ENCODE peak calls at places on chromosomes 12 and 14, in eight cellular contexts. Y, I, E, U, R, B, T and P are unnamed samples.

GRCh38 chr14:29390046-29390841 is 537.4 kb downstream of the PRKD1 start:
- DNase-seq in Y (no peak), I (no peak), E (peak; percentile 2), U (no peak), R (no peak), B (no peak), T (no peak), P (no peak)

GRCh38 chr14:76720382-76720813 is 40.9 kb upstream of the VASH1 start:
- DNase-seq in Y (no peak), I (peak; percentile 44), E (peak; percentile 85), U (no peak), R (peak; percentile 41), B (peak; percentile 92), T (no peak), P (peak; percentile 81)

GRCh38 chr14:74835607-74836250 is 40.2 kb downstream of the PROX2 start:
- DNase-seq in Y (no peak), I (no peak), E (no peak), U (no peak), R (no peak), B (no peak), T (no peak), P (no peak)

GRCh38 chr14:100819829-100820475 is 6.0 kb upstream of the MEG3 start:
- DNase-seq in Y (no peak), I (no peak), E (no peak), U (no peak), R (no peak), B (no peak), T (no peak), P (no peak)

GRCh38 chr12:90163975-90164374 is 455.3 kb upstream of the ATP2B1 start:
- DNase-seq in Y (no peak), I (no peak), E (no peak), U (no peak), R (no peak), B (no peak), T (peak; percentile 16), P (peak; percentile 3)

GRCh38 chr14:81219821-81220487 is 805 bp downstream of the GTF2A1 start:
- DNase-seq in Y (no peak), I (peak; percentile 43), E (peak; percentile 47), U (no peak), R (peak; percentile 41), B (peak; percentile 45), T (peak; percentile 24), P (peak; percentile 24)

GRCh38 chr12:104177663-104178501 is 37.7 kb upstream of the TXNRD1 start:
- DNase-seq in Y (peak; percentile 98), I (peak; percentile 38), E (peak; percentile 100), U (peak; percentile 61), R (peak; percentile 90), B (peak; percentile 71), T (peak; percentile 85), P (peak; percentile 98)

GRCh38 chr12:123807670-123808069 is 45.6 kb downstream of the DNAH10 start:
- DNase-seq in Y (no peak), I (no peak), E (peak; percentile 52), U (no peak), R (no peak), B (no peak), T (no peak), P (peak; percentile 28)

DNA sequence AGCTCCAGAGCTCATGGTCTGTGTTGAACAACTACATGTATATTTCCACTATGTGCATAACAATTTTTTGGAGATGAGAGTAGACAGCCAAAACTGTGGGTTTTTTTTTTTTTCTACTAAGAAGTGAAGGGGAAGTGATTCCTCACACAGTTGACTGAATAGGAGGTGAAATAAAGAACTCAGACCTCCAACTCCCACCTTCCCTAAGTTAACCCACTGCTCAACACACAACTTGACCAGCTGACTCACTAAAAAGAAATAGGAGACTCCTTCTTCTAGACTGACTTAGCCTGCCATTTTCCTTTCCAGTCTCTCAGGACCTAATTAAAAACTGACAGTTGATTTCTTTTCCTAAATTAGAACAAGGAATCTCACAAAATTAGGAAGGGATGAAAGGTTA is 1.7 kb downstream of the M6PR start:
- DNase-seq in Y (no peak), I (no peak), E (no peak), U (no peak), R (no peak), B (no peak), T (no peak), P (no peak)
- H3K4me3 ChIP-seq in Y (no peak overlapping the region), I (no peak overlapping the region), E (no peak overlapping the region), U (no peak overlapping the region), R (no peak overlapping the region), B (peak overlapping the region; percentile 78), T (peak overlapping the region; percentile 85), P (no peak overlapping the region)

DNA sequence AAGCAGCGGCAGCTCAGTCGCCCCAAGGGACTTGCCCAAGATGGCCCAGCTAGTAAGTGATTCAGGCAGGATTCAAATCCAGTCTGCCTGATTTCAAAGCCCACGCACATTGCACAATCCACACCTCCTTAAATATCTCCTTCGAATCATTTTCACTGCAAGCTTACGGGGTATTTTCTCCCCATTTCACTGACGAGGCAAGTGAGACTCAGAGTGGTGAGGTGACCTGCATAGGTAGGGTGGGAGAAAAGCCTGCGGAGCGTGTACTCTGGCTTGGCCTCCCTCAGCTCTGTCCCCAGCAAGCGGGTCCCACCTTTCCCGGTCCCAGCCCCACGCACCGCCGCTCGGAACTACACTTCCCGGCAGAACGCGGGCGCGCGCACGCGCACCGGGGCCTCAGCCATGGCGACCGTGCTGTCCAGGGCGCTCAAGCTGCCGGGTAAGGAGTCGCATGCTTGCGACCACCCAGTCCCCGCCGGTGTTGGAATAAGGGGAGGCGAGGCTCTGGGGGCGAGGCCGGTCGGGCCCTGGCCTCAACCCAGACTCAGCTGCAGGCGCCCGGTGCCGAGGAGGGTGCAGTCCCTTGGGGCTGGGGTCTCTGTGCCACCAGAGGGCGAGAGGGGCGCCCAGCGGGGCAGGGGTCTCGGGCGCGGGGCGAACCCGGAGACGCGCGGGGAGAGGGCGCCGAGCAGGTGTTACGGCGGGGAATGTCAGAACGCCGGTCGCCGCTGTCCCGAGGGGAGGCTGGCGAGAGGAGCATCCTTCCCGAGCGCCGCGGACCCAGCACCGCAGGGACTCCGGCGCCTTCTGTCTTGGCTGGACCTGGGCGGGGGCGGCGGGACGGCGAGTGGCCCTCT is at the start of gene FAM234B:
- DNase-seq in Y (no peak), I (peak; percentile 76), E (peak; percentile 80), U (peak; percentile 14), R (peak; percentile 84), B (peak; percentile 83), T (peak; percentile 60), P (peak; percentile 77)
- TF ChIP-seq CTCF in Y (peak; percentile 19), I (no peak), E (peak; percentile 9), U (peak; percentile 35), R (peak; percentile 12), B (peak; percentile 32), T (peak; percentile 29), P (no peak)

GRCh38 chr14:58245562-58245961 is 919 bp downstream of the PSMA3 start:
- DNase-seq in Y (no peak), I (no peak), E (no peak), U (no peak), R (no peak), B (no peak), T (no peak), P (no peak)
- H3K4me3 ChIP-seq in Y (peak overlapping the region; percentile 90), I (peak overlapping the region; percentile 87), E (peak overlapping the region; percentile 73), U (peak overlapping the region; percentile 87), R (peak overlapping the region; percentile 70), B (peak overlapping the region; percentile 86), T (peak overlapping the region; percentile 76), P (peak overlapping the region; percentile 86)

DNA sequence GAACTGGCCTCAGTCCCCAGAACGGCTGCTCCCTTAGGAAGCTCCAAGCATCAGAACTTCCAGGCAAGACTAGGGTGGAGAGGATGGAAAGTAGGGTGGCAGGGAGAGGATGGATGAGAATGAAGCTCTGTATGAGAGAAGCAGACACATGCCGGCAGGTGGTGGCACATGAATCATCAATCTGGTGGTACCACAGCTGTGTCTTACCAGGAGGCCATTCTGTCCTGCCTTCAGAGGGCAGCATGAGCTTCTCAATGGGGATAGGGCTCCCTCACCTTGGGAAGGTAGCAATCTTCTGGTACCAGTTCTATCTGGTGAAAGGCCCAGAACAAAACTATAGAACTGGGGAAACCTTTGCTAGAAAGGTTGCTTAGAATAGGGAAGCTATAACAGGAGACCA is 55.4 kb upstream of the PYGL start:
- DNase-seq in Y (no peak), I (no peak), E (no peak), U (no peak), R (no peak), B (no peak), T (peak; percentile 33), P (no peak)
- TF ChIP-seq CTCF in Y (no peak), I (no peak), E (no peak), U (no peak), R (no peak), B (no peak), T (peak; percentile 46), P (no peak)

GRCh38 chr12:68749443-68749842 is 3.5 kb downstream of the SLC35E3 start:
- DNase-seq in Y (no peak), I (no peak), E (no peak), U (no peak), R (no peak), B (no peak), T (no peak), P (no peak)

GRCh38 chr12:68746572-68747180 is 700 bp downstream of the SLC35E3 start:
- DNase-seq in Y (no peak), I (peak; percentile 39), E (peak; percentile 79), U (peak; percentile 30), R (peak; percentile 56), B (peak; percentile 40), T (peak; percentile 68), P (peak; percentile 75)

GRCh38 chr12:68745904-68746571 is at the start of gene SLC35E3:
- DNase-seq in Y (no peak), I (peak; percentile 92), E (peak; percentile 91), U (peak; percentile 68), R (peak; percentile 87), B (peak; percentile 94), T (peak; percentile 92), P (peak; percentile 88)

GRCh38 chr12:68749861-68750260 is 3.9 kb downstream of the SLC35E3 start:
- DNase-seq in Y (no peak), I (no peak), E (no peak), U (no peak), R (no peak), B (no peak), T (no peak), P (no peak)

GRCh38 chr12:68750506-68750905 is 4.5 kb downstream of the SLC35E3 start:
- DNase-seq in Y (no peak), I (no peak), E (no peak), U (no peak), R (no peak), B (no peak), T (no peak), P (no peak)
- H3K4me3 ChIP-seq in Y (no peak overlapping the region), I (no peak overlapping the region), E (no peak overlapping the region), U (no peak overlapping the region), R (no peak overlapping the region), B (no peak overlapping the region), T (no peak overlapping the region), P (no peak overlapping the region)

GRCh38 chr14:60079723-60080122 is 12.0 kb upstream of the PCNX4 start:
- DNase-seq in Y (no peak), I (no peak), E (no peak), U (no peak), R (no peak), B (no peak), T (peak; percentile 50), P (no peak)
- TF ChIP-seq CTCF in Y (peak; percentile 17), I (no peak), E (peak; percentile 19), U (no peak), R (no peak), B (no peak), T (peak; percentile 64), P (peak; percentile 33)